ENCODE peak calls at places on chromosomes 3 and 15, in nine cellular contexts. P is GM20000, A is RWPE2, C is BJ, M is DND-41, Z is Calu3, Q is cardiac muscle cell, K is ovary, J is MCF 10A. W is an unnamed sample.

GRCh38 chr3:193865339-193865738 is 270.6 kb upstream of the HES1 start:
- DNase-seq in Q (no peak), M (no peak), C (no peak), Z (no peak), P (peak), K (no peak), A (no peak), J (no peak), W (no peak)

GRCh38 chr15:22979699-22980188 is 424 bp downstream of the CYFIP1 start:
- DNase-seq in Q (peak), C (no peak), J (no peak), K (peak), Z (peak), M (no peak), A (peak), P (peak), W (peak)

GRCh38 chr3:186298876-186299275 is 63.2 kb downstream of the DGKG start:
- DNase-seq in K (no peak), P (no peak), C (no peak), Z (no peak), Q (no peak), M (no peak), J (peak), A (no peak), W (no peak)

GRCh38 chr15:67188551-67189218 is 65.8 kb downstream of the AAGAB start:
- DNase-seq in P (no peak), A (no peak), Z (no peak), J (no peak), K (peak), Q (peak), M (no peak), C (peak), W (no peak)

GRCh38 chr3:150825192-150825915 is 62.4 kb upstream of the SIAH2 start:
- DNase-seq in P (no peak), C (no peak), J (no peak), K (no peak), Z (no peak), A (no peak), Q (no peak), M (no peak), W (no peak)

GRCh38 chr3:150330174-150330573 is 77.9 kb upstream of the TSC22D2 start:
- DNase-seq in Z (no peak), P (no peak), K (no peak), Q (no peak), J (no peak), C (no peak), M (no peak), A (no peak), W (no peak)

GRCh38 chr3:77370413-77370812 is 330.5 kb downstream of the ROBO2 start:
- DNase-seq in C (peak), Q (peak), P (no peak), Z (peak), A (peak), K (peak), J (peak), M (no peak), W (no peak)

GRCh38 chr3:56773588-56774330 is 28.0 kb downstream of the ARHGEF3 start:
- DNase-seq in Z (no peak), A (no peak), C (no peak), Q (no peak), P (no peak), K (no peak), M (no peak), J (no peak), W (no peak)

GRCh38 chr3:58321791-58322190 is 10.9 kb upstream of the PXK start:
- DNase-seq in Q (no peak), C (no peak), P (no peak), M (no peak), J (no peak), Z (no peak), A (no peak), K (no peak), W (no peak)

GRCh38 chr3:122295286-122295685 is 29.8 kb upstream of the CSTA start:
- DNase-seq in Q (no peak), J (no peak), P (no peak), C (no peak), A (no peak), M (no peak), K (no peak), Z (no peak), W (no peak)

GRCh38 chr15:83734487-83734886 is 80.6 kb downstream of the ADAMTSL3 start:
- DNase-seq in J (peak), P (peak), Q (peak), C (no peak), M (no peak), Z (peak), A (peak), K (no peak), W (no peak)

GRCh38 chr3:5087209-5087608 is 34.9 kb upstream of the ARL8B start:
- DNase-seq in K (no peak), M (no peak), J (no peak), P (no peak), A (no peak), C (no peak), Q (no peak), Z (no peak), W (no peak)

GRCh38 chr3:184332370-184333090 is 4.9 kb upstream of the FAM131A start:
- DNase-seq in P (no peak), Z (peak), J (peak), A (peak), Q (peak), K (no peak), M (no peak), C (peak), W (no peak)

DNA sequence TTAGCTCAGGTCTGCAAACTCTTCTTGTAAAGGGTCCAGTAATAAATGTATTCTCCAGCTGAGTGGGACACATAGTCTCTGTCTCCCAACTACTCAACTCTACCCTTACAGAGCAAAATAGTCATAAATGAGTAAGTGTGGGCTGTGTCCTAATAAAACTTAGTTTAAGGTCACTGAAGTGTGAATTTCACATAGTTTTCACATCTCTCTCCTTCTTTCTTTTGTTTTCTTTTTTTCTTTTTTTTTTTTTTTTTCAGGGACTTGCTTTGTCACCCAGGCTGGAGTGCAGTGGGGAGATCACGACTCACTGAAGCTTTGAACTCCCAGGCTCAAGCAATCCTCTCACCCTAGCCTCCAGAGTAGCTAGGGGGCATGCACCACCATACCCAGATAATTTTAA is 1.9 kb upstream of the ACTL6A start:
- DNase-seq in K (no peak), P (no peak), C (no peak), M (no peak), A (no peak), Z (no peak), Q (no peak), J (no peak), W (no peak)
- TF ChIP-seq CTCF in K (no peak), P (no peak), C (no peak), M (no peak), A (no peak), Z (no peak), Q (no peak), J (no peak), W (no peak)

DNA sequence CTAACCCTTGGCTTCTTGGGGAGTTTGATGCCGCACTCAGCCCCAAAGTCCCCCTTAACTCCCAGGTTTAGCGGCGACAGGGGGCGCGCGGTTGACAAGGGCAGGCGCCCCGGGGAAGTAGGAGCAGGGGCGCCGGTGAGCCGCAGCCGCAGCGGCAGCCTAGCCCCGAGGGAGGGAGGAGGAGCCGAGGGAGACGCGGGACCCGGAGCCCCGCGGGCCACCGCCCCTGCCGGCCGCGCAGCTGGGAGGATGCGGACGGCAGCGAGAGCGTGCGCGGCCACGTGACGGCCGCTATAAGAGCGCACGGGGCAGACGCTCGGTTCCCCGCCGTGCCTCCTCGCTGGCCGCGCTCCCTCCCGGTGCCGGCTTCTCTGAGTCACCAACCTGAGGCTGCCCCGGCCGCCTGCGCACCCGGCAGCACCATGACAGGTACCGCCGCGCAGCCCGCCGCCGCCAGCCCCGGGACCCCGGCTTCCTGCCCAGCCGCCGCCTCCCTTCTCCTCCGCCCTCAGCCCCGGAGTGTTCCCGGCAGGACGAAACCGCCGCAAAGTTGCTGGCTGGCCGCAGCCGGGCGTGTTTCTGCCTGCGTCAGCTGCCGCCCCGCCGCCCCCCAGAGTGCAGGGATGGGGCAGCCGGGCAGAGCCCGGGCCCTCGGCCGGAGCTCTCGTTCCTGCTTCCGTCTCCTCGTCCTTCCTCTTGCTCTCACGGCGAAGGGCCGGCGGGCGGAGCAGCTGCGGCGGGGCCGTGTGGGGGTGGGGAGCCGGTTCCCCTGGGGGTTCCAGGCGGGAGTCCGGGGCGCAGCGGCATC is at the start of gene GYG1:
- DNase-seq in A (peak), M (peak), Q (peak), J (peak), P (peak), K (peak), C (peak), Z (peak), W (peak)
- TF ChIP-seq CTCF in A (peak), M (peak), Q (peak), J (no peak), P (peak), K (peak), C (peak), Z (peak), W (peak)

GRCh38 chr15:60272623-60273022 is 125.2 kb downstream of the ANXA2 start:
- DNase-seq in M (no peak), Z (no peak), Q (no peak), K (no peak), C (no peak), A (no peak), P (no peak), J (no peak), W (no peak)
- TF ChIP-seq CTCF in M (peak), Z (no peak), Q (no peak), K (no peak), C (no peak), A (no peak), P (no peak), J (no peak), W (no peak)

DNA sequence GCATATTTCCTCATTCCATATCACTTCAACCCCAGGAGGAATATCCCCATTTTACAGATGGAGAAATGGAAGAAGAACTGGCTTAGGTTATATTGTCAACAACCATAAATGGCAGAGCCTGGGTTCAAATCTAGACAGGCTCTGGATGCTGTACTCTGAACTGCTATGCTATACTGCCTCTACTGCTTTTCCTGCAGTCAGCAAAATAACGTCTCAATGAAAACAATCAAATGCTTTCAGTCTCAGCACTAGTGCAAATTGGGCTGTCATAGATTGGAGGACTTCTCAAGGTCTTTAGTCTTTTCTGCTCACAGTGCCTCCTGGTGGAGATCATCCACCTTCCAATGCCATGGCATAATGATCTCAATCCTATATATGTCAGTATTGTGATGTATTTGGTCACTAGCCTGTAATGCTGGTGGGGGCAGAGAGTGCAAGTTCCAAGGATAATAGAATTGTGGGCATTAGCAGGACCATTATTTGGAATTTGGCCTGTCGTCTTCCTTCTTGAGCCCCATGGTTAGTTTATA is 285.0 kb downstream of the CLSTN2 start:
- DNase-seq in Z (no peak), Q (no peak), M (no peak), C (no peak), A (no peak), P (peak), J (no peak), K (no peak), W (no peak)
- TF ChIP-seq CTCF in Z (no peak), Q (no peak), M (peak), C (no peak), A (no peak), P (peak), J (no peak), K (no peak), W (no peak)

GRCh38 chr3:14785207-14786155 is 33.3 kb upstream of the FGD5 start:
- DNase-seq in A (peak), M (no peak), Z (no peak), J (no peak), C (no peak), K (no peak), P (no peak), Q (no peak), W (no peak)
- TF ChIP-seq CTCF in A (no peak), M (no peak), Z (no peak), J (no peak), C (no peak), K (no peak), P (no peak), Q (no peak), W (no peak)

GRCh38 chr3:107431298-107432012 is 54.2 kb downstream of the CCDC54 start:
- DNase-seq in Q (peak), P (peak), M (peak), C (no peak), A (peak), K (peak), Z (peak), J (peak), W (peak)
- TF ChIP-seq CTCF in Q (no peak), P (no peak), M (no peak), C (no peak), A (no peak), K (no peak), Z (no peak), J (no peak), W (no peak)

DNA sequence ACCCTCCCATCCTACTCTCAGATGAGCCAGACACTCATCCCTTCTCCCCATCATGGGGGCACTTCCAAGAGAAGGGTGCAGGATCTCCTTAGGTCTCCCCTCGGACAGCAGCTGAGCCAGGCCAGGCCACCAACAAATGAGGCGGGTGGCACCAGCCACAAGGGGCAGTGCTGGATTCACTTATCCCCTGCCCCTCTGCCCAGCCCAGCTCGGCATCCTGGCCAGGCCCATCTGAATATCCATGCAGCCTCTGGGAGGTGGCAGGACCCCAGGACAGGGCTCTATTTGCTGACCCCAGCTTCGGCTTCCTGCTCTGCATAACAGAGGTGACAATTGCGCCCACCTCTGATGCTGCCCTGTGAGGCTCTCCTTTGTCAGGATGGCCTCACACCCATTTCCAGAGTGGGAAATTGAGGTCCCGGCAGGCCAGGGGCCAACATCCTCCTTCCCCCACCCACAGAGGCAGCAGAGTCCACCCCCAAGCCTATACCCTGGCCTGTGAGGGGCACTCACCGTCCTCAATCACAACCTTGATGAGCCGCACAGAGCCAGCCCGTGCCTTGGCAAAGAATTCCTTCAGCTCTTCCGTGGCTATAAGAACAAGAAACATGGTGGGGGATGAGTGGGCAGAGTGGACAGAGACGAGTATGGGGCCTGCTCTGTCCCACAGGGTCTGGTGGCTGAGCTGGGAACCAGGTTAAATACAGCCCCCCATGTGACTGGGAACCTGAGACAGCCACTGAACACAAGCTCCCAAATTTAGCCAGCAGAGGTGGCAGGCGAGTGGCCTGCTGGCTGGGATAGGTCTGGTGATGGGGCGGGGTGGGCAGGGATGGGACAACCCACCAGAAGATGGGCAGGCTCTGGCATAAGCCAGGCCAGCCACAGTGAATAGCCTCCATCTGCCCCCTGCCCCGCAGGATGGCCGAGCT is 4.2 kb downstream of the TWF2 start:
- DNase-seq in Q (no peak), P (no peak), A (peak), C (no peak), Z (no peak), M (no peak), J (no peak), K (peak), W (peak)
- TF ChIP-seq CTCF in Q (no peak), P (no peak), A (no peak), C (no peak), Z (no peak), M (no peak), J (no peak), K (no peak), W (peak)

GRCh38 chr15:45376300-45376928 is 1.9 kb downstream of the GATM start:
- DNase-seq in P (peak), Z (no peak), Q (no peak), M (no peak), K (no peak), A (no peak), J (no peak), C (no peak), W (no peak)

GRCh38 chr15:45377630-45378148 is 655 bp downstream of the GATM start:
- DNase-seq in Z (peak), M (no peak), C (no peak), A (peak), J (no peak), K (peak), P (peak), Q (no peak), W (peak)

GRCh38 chr15:45378913-45379262 is 544 bp upstream of the GATM start:
- DNase-seq in J (no peak), Q (no peak), M (no peak), K (no peak), P (no peak), C (no peak), A (no peak), Z (no peak), W (peak)

GRCh38 chr15:45376967-45377629 is 1.2 kb downstream of the GATM start:
- DNase-seq in P (no peak), A (no peak), J (no peak), K (no peak), C (no peak), M (no peak), Z (no peak), Q (no peak), W (no peak)

DNA sequence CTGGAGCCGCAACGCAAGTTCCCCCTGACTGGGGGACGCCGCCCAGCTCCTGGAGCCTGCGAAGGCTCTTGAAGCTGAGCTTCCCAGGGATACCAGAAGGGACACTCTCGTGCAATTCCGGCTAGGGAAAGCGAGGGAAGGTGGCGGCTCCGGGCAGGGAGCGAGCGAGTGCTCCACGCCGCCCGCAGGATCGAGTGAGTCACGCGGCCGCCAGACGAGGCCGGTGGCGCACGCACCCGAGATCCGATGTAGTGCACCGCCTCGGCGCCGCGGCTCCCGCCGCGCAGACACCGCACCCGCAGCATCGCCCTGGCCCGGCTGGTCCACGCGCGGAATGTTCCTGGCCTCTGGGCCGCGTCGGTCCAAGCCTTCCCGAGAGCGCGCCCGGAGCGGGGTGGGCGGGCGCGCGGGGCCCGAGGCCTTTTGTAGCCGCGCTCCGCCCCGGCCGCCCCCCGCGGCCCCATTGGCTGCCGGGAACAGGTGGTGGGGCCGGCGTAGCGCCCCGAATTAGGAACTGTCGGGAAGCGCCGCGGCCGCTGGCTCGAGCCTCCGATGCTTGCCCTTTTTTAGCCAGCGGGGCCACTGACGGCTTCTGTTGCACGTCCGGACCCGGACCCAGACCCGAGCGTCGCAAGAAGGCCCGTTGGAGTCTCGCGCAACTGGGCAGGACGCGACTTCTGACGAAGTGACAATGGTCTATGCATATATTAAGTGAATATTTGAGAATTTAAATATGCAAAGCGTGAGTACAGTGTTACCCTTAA is at the start of gene GATM:
- DNase-seq in P (peak), M (no peak), J (peak), K (peak), C (peak), Z (peak), A (peak), Q (peak), W (peak)
- TF ChIP-seq CTCF in P (no peak), M (no peak), J (peak), K (peak), C (peak), Z (peak), A (peak), Q (peak), W (peak)

W was measured in heart left ventricle.